ENCODE peak calls at places on chromosomes 6 and 20, in six cellular contexts. N is HCT116, M is H1, U is SK-N-SH, W is K562, K is GM12878. H is an unnamed sample.

GRCh38 chr6:106728296-106728870 is 99.0 kb downstream of the QRSL1 start:
- DNase-seq in K (no peak), U (no peak), N (no peak), W (no peak), M (no peak), H (no peak)

GRCh38 chr6:45722876-45723275 is 292.8 kb downstream of the CLIC5 start:
- DNase-seq in M (no peak), W (no peak), K (no peak), N (no peak), U (no peak), H (peak)

GRCh38 chr20:11790047-11790446 is 127.6 kb upstream of the BTBD3 start:
- DNase-seq in N (no peak), U (no peak), W (no peak), M (no peak), K (no peak), H (no peak)

GRCh38 chr6:122747573-122747972 is 31.9 kb upstream of the FABP7 start:
- DNase-seq in N (no peak), W (no peak), U (no peak), K (no peak), M (no peak), H (no peak)

GRCh38 chr6:72946766-72947165 is 278.5 kb downstream of the KHDC1L start:
- DNase-seq in W (no peak), N (no peak), K (no peak), U (no peak), M (no peak), H (no peak)

GRCh38 chr6:159107451-159108260 is 61.5 kb upstream of the FNDC1 start:
- DNase-seq in M (peak), N (no peak), K (no peak), U (no peak), W (no peak), H (no peak)

GRCh38 chr20:38113401-38114325 is 51.4 kb downstream of the TGM2 start:
- DNase-seq in W (peak), U (no peak), M (peak), N (peak), K (no peak), H (no peak)

GRCh38 chr6:27414996-27415395 is 26.4 kb downstream of the ZNF391 start:
- DNase-seq in W (no peak), M (no peak), K (no peak), N (no peak), U (no peak), H (no peak)

GRCh38 chr6:168377481-168377850 is 57.9 kb upstream of the DACT2 start:
- DNase-seq in U (no peak), N (no peak), K (no peak), M (no peak), W (no peak), H (no peak)

GRCh38 chr6:16438677-16439615 is 200.6 kb downstream of the GMPR start:
- DNase-seq in U (no peak), N (no peak), W (peak), K (peak), M (no peak), H (peak)

GRCh38 chr6:36544228-36544627 is 3.1 kb downstream of the STK38 start:
- DNase-seq in W (no peak), N (no peak), K (no peak), M (no peak), U (no peak), H (no peak)

GRCh38 chr20:60372822-60373221 is 414.6 kb downstream of the CDH26 start:
- DNase-seq in U (no peak), M (no peak), W (no peak), K (no peak), N (no peak), H (no peak)

GRCh38 chr6:11354019-11354418 is 121.6 kb upstream of the NEDD9 start:
- DNase-seq in N (no peak), W (no peak), K (no peak), M (no peak), U (no peak), H (no peak)

GRCh38 chr20:3710703-3711417 is 1.5 kb downstream of the SIGLEC1 start:
- DNase-seq in K (no peak), U (peak), N (peak), M (peak), W (peak), H (peak)

GRCh38 chr6:166402582-166403277 is 20.0 kb upstream of the MPC1 start:
- DNase-seq in M (peak), K (no peak), N (no peak), W (no peak), U (peak), H (no peak)
- TF ChIP-seq JUND in M (no peak), K (no peak), N (no peak), W (no peak), U (no peak), H (no peak)

GRCh38 chr6:31510007-31510406 is 12.1 kb downstream of the MICB start:
- DNase-seq in U (no peak), M (no peak), N (no peak), K (no peak), W (no peak), H (no peak)
- TF ChIP-seq JUND in U (no peak), M (no peak), N (no peak), K (no peak), W (no peak), H (peak)

DNA sequence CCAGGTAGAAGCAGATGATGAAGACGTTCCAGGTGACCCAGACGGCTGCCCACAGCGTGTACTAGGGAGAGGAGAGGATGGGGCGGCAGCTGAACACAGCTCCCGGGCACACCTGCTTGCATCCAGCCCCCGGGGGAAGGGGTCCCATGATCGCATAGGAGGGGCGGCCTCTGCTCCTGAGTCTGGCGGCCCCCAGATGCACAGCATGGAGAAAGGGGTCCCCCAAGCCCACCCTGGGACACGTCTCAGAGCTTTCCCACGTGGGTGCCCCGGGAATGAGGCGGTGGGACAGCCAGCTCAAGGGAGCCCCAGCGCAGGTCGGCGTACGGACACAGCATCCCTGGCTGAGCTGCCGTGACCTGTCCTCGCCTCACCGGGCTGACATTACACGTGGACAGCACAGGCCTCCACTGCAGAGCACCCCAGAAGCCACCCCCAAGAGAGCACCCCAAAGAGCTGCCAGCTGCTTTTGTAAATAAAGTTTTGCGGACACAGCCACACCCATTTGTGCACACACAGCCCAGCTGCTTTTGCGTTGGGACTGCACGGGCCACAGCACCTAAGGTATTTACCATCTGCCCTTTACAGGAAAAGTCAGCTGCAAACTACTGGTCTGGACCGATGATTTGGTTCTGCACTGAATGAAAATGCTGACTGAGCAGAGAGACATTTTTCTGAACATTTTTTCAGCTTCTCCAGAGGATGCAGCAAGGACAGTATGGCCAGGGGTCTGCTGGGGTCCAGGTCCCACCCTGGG is 5.2 kb downstream of the NKAIN4 start:
- DNase-seq in N (no peak), U (no peak), K (no peak), W (no peak), M (no peak), H (no peak)
- TF ChIP-seq JUND in N (no peak), U (no peak), K (no peak), W (no peak), M (no peak), H (no peak)

GRCh38 chr20:50335105-50335504 is 144.5 kb downstream of the CEBPB start:
- DNase-seq in M (no peak), K (no peak), W (peak), N (peak), U (peak), H (peak)
- TF ChIP-seq JUND in M (no peak), K (no peak), W (peak), N (no peak), U (no peak), H (no peak)

DNA sequence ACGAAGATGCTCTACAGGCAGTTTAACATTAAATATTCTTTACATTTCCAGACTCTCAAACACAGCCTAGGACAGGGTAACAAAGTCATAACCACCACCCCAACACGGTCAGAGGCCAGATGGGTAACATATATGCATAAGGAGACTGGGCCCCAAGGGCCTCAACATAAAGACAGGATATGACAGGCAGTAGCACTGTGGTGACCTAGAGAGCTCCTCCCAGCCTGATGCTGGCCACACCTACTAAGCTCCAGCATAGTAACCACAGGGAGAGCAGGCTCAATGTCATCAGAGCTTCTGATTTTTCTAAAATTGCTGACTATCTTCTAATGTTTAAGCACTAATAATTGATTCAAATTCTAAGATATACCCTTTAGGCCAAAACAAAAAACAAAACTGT is 21.7 kb downstream of the SMLR1 start:
- DNase-seq in U (no peak), K (no peak), N (no peak), M (no peak), W (peak), H (no peak)
- TF ChIP-seq JUND in U (no peak), K (no peak), N (no peak), M (no peak), W (no peak), H (no peak)

H was measured in T47D.